ENCODE peak calls at places on chromosomes 13 and 19, in six cellular contexts. B is H9, J is MM.1S, A is IMR-90, K is PC-9, S is GM23338. O is an unnamed sample.

GRCh38 chr13:103354189-103354588 is 288.0 kb upstream of the SLC10A2 start:
- DNase-seq in A (no peak), J (no peak), K (no peak), B (no peak), S (no peak), O (peak; percentile 44)

GRCh38 chr19:39966617-39967016 is 4.3 kb upstream of the PSMC4 start:
- DNase-seq in K (no peak), S (no peak), A (no peak), B (no peak), J (no peak), O (no peak)

GRCh38 chr19:48970923-48971395 is 5.8 kb downstream of the FTL start:
- DNase-seq in K (peak; percentile 45), B (peak; percentile 88), J (peak; percentile 72), S (peak; percentile 97), A (peak; percentile 77), O (peak; percentile 51)

GRCh38 chr19:19040417-19040816 is 7.0 kb downstream of the ARMC6 start:
- DNase-seq in B (no peak), A (peak; percentile 91), K (peak; percentile 77), S (no peak), J (no peak), O (peak; percentile 97)

GRCh38 chr19:29909545-29909944 is 32.5 kb upstream of the URI1 start:
- DNase-seq in B (no peak), S (no peak), J (no peak), A (no peak), K (no peak), O (no peak)

GRCh38 chr13:30108216-30108912 is 199.0 kb downstream of the KATNAL1 start:
- DNase-seq in K (no peak), A (no peak), B (no peak), J (no peak), S (no peak), O (no peak)

GRCh38 chr13:48072304-48072703 is 22.6 kb downstream of the MED4 start:
- DNase-seq in J (no peak), A (no peak), S (no peak), B (no peak), K (no peak), O (no peak)

GRCh38 chr13:68727165-68727564 is 1380.5 kb upstream of the ATXN8OS start:
- DNase-seq in S (no peak), J (no peak), A (peak; percentile 0), B (no peak), K (no peak), O (peak; percentile 73)

GRCh38 chr13:72864142-72865035 is 82.5 kb downstream of the PIBF1 start:
- DNase-seq in K (no peak), J (no peak), B (no peak), S (no peak), A (peak; percentile 69), O (peak; percentile 62)

GRCh38 chr13:40666905-40667621 is 622 bp upstream of the FOXO1 start:
- DNase-seq in J (peak; percentile 33), K (no peak), B (no peak), A (no peak), S (peak; percentile 70), O (no peak)

GRCh38 chr19:11364296-11364904 is 9.2 kb downstream of the PLPPR2 start:
- DNase-seq in J (no peak), B (no peak), S (no peak), K (no peak), A (no peak), O (no peak)

GRCh38 chr13:109155301-109155761 is 525.9 kb downstream of the MYO16 start:
- DNase-seq in S (no peak), K (peak; percentile 98), A (peak; percentile 50), J (no peak), B (no peak), O (peak; percentile 98)

GRCh38 chr19:38196948-38197656 is 26.9 kb downstream of the DPF1 start:
- DNase-seq in S (no peak), K (no peak), J (no peak), A (no peak), B (peak; percentile 22), O (no peak)

GRCh38 chr19:53782698-53783097 is 41.4 kb downstream of the NLRP12 start:
- DNase-seq in B (peak; percentile 62), K (no peak), J (no peak), A (no peak), S (peak; percentile 96), O (no peak)

GRCh38 chr13:46926856-46927625 is 30.2 kb upstream of the HTR2A start:
- DNase-seq in B (no peak), K (no peak), A (peak; percentile 9), S (no peak), J (no peak), O (peak; percentile 47)

GRCh38 chr19:3507371-3508120 is 1.4 kb downstream of the FZR1 start:
- DNase-seq in B (peak; percentile 79), A (no peak), J (no peak), K (no peak), S (peak; percentile 73), O (no peak)

GRCh38 chr13:39656325-39656677 is 839 bp downstream of the COG6 start:
- DNase-seq in K (no peak), B (no peak), J (no peak), A (peak; percentile 5), S (peak; percentile 3), O (peak; percentile 8)

GRCh38 chr13:53601181-53601580 is 572.6 kb downstream of the OLFM4 start:
- DNase-seq in B (no peak), K (no peak), J (no peak), S (no peak), A (no peak), O (no peak)

GRCh38 chr13:71242191-71242590 is 624.8 kb downstream of the DACH1 start:
- DNase-seq in K (no peak), S (no peak), J (no peak), B (no peak), A (no peak), O (peak; percentile 40)

DNA sequence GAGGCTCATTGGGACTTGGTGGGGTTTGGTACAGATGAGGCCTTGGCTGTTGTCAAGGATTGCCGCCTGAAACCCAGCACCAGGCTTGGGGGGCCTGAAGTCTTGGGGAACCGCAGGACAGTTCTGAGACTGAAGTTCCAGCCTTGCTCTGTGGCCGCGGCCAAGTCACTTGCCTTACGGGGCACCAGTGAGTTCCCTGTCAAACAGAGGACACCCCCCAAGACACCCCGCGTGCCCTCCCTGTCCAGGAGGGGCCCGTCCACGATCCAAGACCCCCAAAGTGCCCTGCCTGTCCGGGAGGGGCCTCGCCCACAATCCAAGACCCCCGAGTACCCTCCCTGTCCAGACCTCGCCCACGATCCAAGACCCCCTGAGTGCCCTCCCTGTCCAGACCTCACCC is 2.5 kb downstream of the CDC34 start:
- DNase-seq in A (no peak), J (no peak), K (no peak), S (no peak), B (no peak), O (no peak)
- H4K20me1 ChIP-seq in A (peaks cover 51% of the 10 kb centered on the region), J (no peaks in the 10 kb centered on the region), K (peaks cover 42% of the 10 kb centered on the region), S (peaks cover 17% of the 10 kb centered on the region), B (peaks cover 4% of the 10 kb centered on the region), O (no peaks in the 10 kb centered on the region)

GRCh38 chr19:1852294-1852646 is 4.0 kb upstream of the REXO1 start:
- DNase-seq in S (no peak), A (no peak), B (no peak), J (no peak), K (no peak), O (no peak)
- H4K20me1 ChIP-seq in S (peaks cover 4% of the 10 kb centered on the region), A (peaks cover 49% of the 10 kb centered on the region), B (peaks cover 5% of the 10 kb centered on the region), J (peaks cover 3% of the 10 kb centered on the region), K (peaks cover 18% of the 10 kb centered on the region), O (no peaks in the 10 kb centered on the region)

GRCh38 chr19:16640951-16641350 is 12.9 kb upstream of the MED26 start:
- DNase-seq in S (no peak), B (no peak), J (no peak), K (no peak), A (no peak), O (no peak)
- H4K20me1 ChIP-seq in S (peaks cover 47% of the 10 kb centered on the region), B (no peaks in the 10 kb centered on the region), J (no peaks in the 10 kb centered on the region), K (peaks cover 51% of the 10 kb centered on the region), A (peaks cover 30% of the 10 kb centered on the region), O (no peaks in the 10 kb centered on the region)

GRCh38 chr19:5963855-5964254 is 14.1 kb downstream of the RANBP3 start:
- DNase-seq in S (no peak), B (no peak), A (no peak), J (no peak), K (no peak), O (no peak)
- H4K20me1 ChIP-seq in S (peaks cover 74% of the 10 kb centered on the region), B (peaks cover 5% of the 10 kb centered on the region), A (peaks cover 91% of the 10 kb centered on the region), J (peaks cover 71% of the 10 kb centered on the region), K (peaks cover 49% of the 10 kb centered on the region), O (peaks cover 1% of the 10 kb centered on the region)

O was measured in fibroblast of lung.